ENCODE peak calls at places on chromosomes 3 and 15, in five cellular contexts. I is COR-L47; E is LoVo; X is stimulated activated effector memory CD8-positive, alpha-beta T cell treated with anti-CD3 and anti-CD28 coated beads, Interleukin-12 subunit alpha, Interleukin-12 subunit beta, amount 100 ng/mL, for 72 hours; B is naive thymus-derived CD8-positive, alpha-beta T cell. S is an unnamed sample.

GRCh38 chr3:71251156-71251775 is 332.3 kb downstream of the FOXP1 start:
- DNase-seq in I (no peak), E (no peak), X (no peak), B (no peak), S (no peak)

GRCh38 chr3:149000207-149000745 is 8.9 kb downstream of the GYG1 start:
- DNase-seq in I (no peak), E (no peak), X (no peak), B (no peak), S (no peak)

GRCh38 chr3:191502583-191502982 is 41.6 kb downstream of the PYDC2 start:
- DNase-seq in I (peak; percentile 16), E (no peak), X (no peak), B (no peak), S (peak; percentile 9)

GRCh38 chr15:70093481-70094309 is 4.0 kb downstream of the TLE3 start:
- DNase-seq in I (peak; percentile 47), E (peak; percentile 69), X (no peak), B (no peak), S (peak; percentile 77)

GRCh38 chr3:55607175-55607574 is 120.1 kb upstream of the WNT5A start:
- DNase-seq in I (no peak), E (no peak), X (no peak), B (no peak), S (no peak)

GRCh38 chr15:76674883-76675282 is 230.3 kb downstream of the SCAPER start:
- DNase-seq in I (no peak), E (no peak), X (no peak), B (no peak), S (no peak)

GRCh38 chr3:64355473-64355872 is 130.2 kb upstream of the PRICKLE2 start:
- DNase-seq in I (no peak), E (no peak), X (no peak), B (no peak), S (peak; percentile 0)

GRCh38 chr3:114308830-114309229 is 15.0 kb downstream of the TIGIT start:
- DNase-seq in I (no peak), E (no peak), X (no peak), B (peak; percentile 25), S (no peak)

GRCh38 chr3:54426431-54426830 is 304.1 kb downstream of the CACNA2D3 start:
- DNase-seq in I (no peak), E (no peak), X (no peak), B (no peak), S (no peak)

GRCh38 chr3:111285188-111285547 is 213.6 kb downstream of the NECTIN3 start:
- DNase-seq in I (no peak), E (no peak), X (no peak), B (no peak), S (no peak)

GRCh38 chr15:76340802-76341365 is 4.3 kb downstream of the ISL2 start:
- DNase-seq in I (peak; percentile 50), E (no peak), X (no peak), B (no peak), S (peak; percentile 71)

GRCh38 chr15:41886741-41887140 is 7.1 kb downstream of the SPTBN5 start:
- DNase-seq in I (no peak), E (no peak), X (no peak), B (no peak), S (no peak)

GRCh38 chr3:73656241-73656890 is 31.6 kb upstream of the PDZRN3 start:
- DNase-seq in I (no peak), E (no peak), X (no peak), B (no peak), S (no peak)

GRCh38 chr3:113264249-113264648 is 52.9 kb downstream of the BOC start:
- DNase-seq in I (peak; percentile 12), E (no peak), X (no peak), B (no peak), S (peak; percentile 60)

GRCh38 chr3:133958071-133958806 is 62.6 kb upstream of the RAB6B start:
- DNase-seq in I (no peak), E (no peak), X (no peak), B (no peak), S (peak; percentile 34)

GRCh38 chr15:70870066-70870465 is 16.1 kb upstream of the LARP6 start:
- DNase-seq in I (no peak), E (no peak), X (no peak), B (no peak), S (no peak)

GRCh38 chr15:90053685-90054466 is 48.4 kb downstream of the IDH2 start:
- DNase-seq in I (no peak), E (no peak), X (no peak), B (no peak), S (no peak)

GRCh38 chr15:47432831-47433230 is 284.5 kb upstream of the SEMA6D start:
- DNase-seq in I (no peak), E (no peak), X (no peak), B (no peak), S (no peak)

GRCh38 chr3:46349484-46350261 is 4.2 kb upstream of the CCR2 start:
- DNase-seq in I (no peak), E (no peak), X (no peak), B (peak; percentile 38), S (no peak)

GRCh38 chr3:134281912-134282658 is 31.4 kb upstream of the RYK start:
- DNase-seq in I (no peak), E (no peak), X (no peak), B (no peak), S (no peak)

GRCh38 chr3:160224811-160225180 is 426 bp upstream of the C3orf80 start:
- DNase-seq in I (no peak), E (no peak), X (no peak), B (no peak), S (peak; percentile 21)

GRCh38 chr15:97976766-97977503 is 16.4 kb downstream of the ARRDC4 start:
- DNase-seq in I (no peak), E (no peak), X (no peak), B (no peak), S (peak; percentile 4)

GRCh38 chr3:37071921-37072320 is 78.6 kb downstream of the MLH1 start:
- DNase-seq in I (no peak), E (no peak), X (no peak), B (no peak), S (no peak)

GRCh38 chr15:70442616-70443321 is 320.6 kb downstream of the UACA start:
- DNase-seq in I (no peak), E (no peak), X (no peak), B (no peak), S (no peak)

GRCh38 chr3:148735597-148735996 is 37.9 kb downstream of the AGTR1 start:
- DNase-seq in I (no peak), E (no peak), X (no peak), B (no peak), S (peak; percentile 76)

GRCh38 chr3:40580494-40581091 is 55.8 kb downstream of the ZNF621 start:
- DNase-seq in I (peak; percentile 48), E (peak; percentile 51), X (peak; percentile 40), B (peak; percentile 60), S (peak; percentile 60)

GRCh38 chr3:25547928-25548327 is 116.8 kb downstream of the TOP2B start:
- DNase-seq in I (no peak), E (no peak), X (no peak), B (no peak), S (no peak)

GRCh38 chr3:82736696-82737277 is 975.3 kb upstream of the GBE1 start:
- DNase-seq in I (no peak), E (no peak), X (no peak), B (no peak), S (no peak)

GRCh38 chr15:39317225-39317624 is 263.7 kb upstream of the THBS1 start:
- DNase-seq in I (no peak), E (no peak), X (no peak), B (no peak), S (no peak)

GRCh38 chr3:122074621-122075265 is 19.6 kb downstream of the CD86 start:
- DNase-seq in I (no peak), E (no peak), X (peak; percentile 30), B (no peak), S (no peak)

S was measured in DMS53.